ENCODE peak calls at places on chromosomes 12 and 14, in seven cellular contexts. D is memory B cell, F is mesenchymal stem cell, P is osteoblast, A is right cardiac atrium, S is neural crest cell, L is H4. K is an unnamed sample.

GRCh38 chr12:41228066-41228820 is 40.1 kb downstream of the PDZRN4 start:
- DNase-seq in A (no peak), L (no peak), D (no peak), P (no peak), F (no peak), S (no peak), K (no peak)

GRCh38 chr12:64172143-64172970 is 49.7 kb downstream of the KICS2 start:
- DNase-seq in D (no peak), L (no peak), A (no peak), S (no peak), P (no peak), F (no peak), K (no peak)

GRCh38 chr12:132021031-132021871 is 71.5 kb downstream of the EP400 start:
- DNase-seq in F (no peak), D (no peak), L (no peak), S (no peak), A (no peak), P (no peak), K (no peak)

GRCh38 chr14:91159182-91159581 is 45.3 kb downstream of the DGLUCY start:
- DNase-seq in P (no peak), L (no peak), A (no peak), S (no peak), D (no peak), F (no peak), K (no peak)

GRCh38 chr12:63066136-63066535 is 84.9 kb downstream of the AVPR1A start:
- DNase-seq in L (no peak), F (no peak), A (no peak), P (no peak), S (no peak), D (no peak), K (no peak)

GRCh38 chr12:24997970-24998582 is 49.2 kb upstream of the BCAT1 start:
- DNase-seq in A (no peak), F (peak), D (no peak), L (peak), P (peak), S (no peak), K (no peak)

GRCh38 chr14:84493779-84494178 is 1036.2 kb upstream of the FLRT2 start:
- DNase-seq in P (no peak), L (peak), A (no peak), S (no peak), F (peak), D (no peak), K (no peak)

GRCh38 chr12:72093930-72094329 is 155.3 kb downstream of the TPH2 start:
- DNase-seq in S (no peak), A (no peak), L (no peak), F (no peak), P (no peak), D (no peak), K (no peak)

GRCh38 chr14:92362781-92363235 is 39.8 kb downstream of the SLC24A4 start:
- DNase-seq in A (peak), D (no peak), P (peak), S (no peak), L (peak), F (no peak), K (no peak)

GRCh38 chr12:113422030-113422900 is at the start of gene SDSL:
- DNase-seq in A (peak), F (peak), S (peak), D (peak), L (peak), P (peak), K (peak)

GRCh38 chr12:99110866-99111265 is 465.8 kb downstream of the APAF1 start:
- DNase-seq in S (no peak), F (no peak), A (no peak), L (no peak), P (no peak), D (no peak), K (no peak)